ENCODE peak calls at places on chromosomes 7 and 10, in eight cellular contexts. A, X, G, B, H, E, P and V are unnamed samples.

GRCh38 chr7:124201768-124202349 is 169.0 kb upstream of the TMEM229A start:
- DNase-seq in H (no peak), A (no peak), B (no peak), P (peak; percentile 4), X (no peak), G (no peak), E (no peak), V (no peak)

GRCh38 chr10:66307826-66308225 is 618.0 kb upstream of the LRRTM3 start:
- DNase-seq in P (no peak), G (no peak), H (no peak), E (no peak), X (no peak), B (no peak), A (no peak), V (no peak)

GRCh38 chr7:5478568-5479045 is 55.0 kb upstream of the TNRC18 start:
- DNase-seq in B (no peak), H (no peak), G (peak; percentile 62), A (no peak), X (no peak), E (no peak), P (no peak), V (no peak)

GRCh38 chr7:55129409-55130078 is 110.7 kb downstream of the EGFR start:
- DNase-seq in X (peak; percentile 44), P (peak; percentile 68), A (no peak), B (no peak), H (no peak), G (no peak), E (no peak), V (no peak)

GRCh38 chr7:88090671-88091070 is 129.2 kb downstream of the SRI start:
- DNase-seq in G (no peak), P (peak; percentile 4), B (no peak), A (no peak), H (no peak), E (no peak), X (no peak), V (no peak)

GRCh38 chr7:31096198-31096881 is 44.2 kb downstream of the ADCYAP1R1 start:
- DNase-seq in A (peak; percentile 50), B (no peak), P (no peak), X (no peak), H (no peak), E (no peak), G (no peak), V (no peak)

GRCh38 chr7:88357295-88357694 is 50.6 kb upstream of the STEAP4 start:
- DNase-seq in A (no peak), B (peak; percentile 48), E (no peak), H (no peak), G (peak; percentile 10), X (no peak), P (peak; percentile 46), V (no peak)

GRCh38 chr7:150329331-150330106 is 6.2 kb upstream of the ACTR3C start:
- DNase-seq in E (no peak), X (no peak), G (no peak), P (no peak), B (no peak), A (no peak), H (no peak), V (no peak)

GRCh38 chr10:13795653-13796555 is 209.1 kb downstream of the PRPF18 start:
- DNase-seq in A (no peak), B (no peak), X (no peak), G (no peak), P (no peak), E (no peak), H (no peak), V (no peak)

GRCh38 chr10:103751696-103752287 is 103.6 kb downstream of the SH3PXD2A start:
- DNase-seq in B (no peak), E (no peak), G (no peak), X (no peak), H (no peak), P (no peak), A (no peak), V (no peak)

GRCh38 chr10:7529638-7530037 is 118.8 kb upstream of the SFMBT2 start:
- DNase-seq in P (peak; percentile 70), G (peak; percentile 51), E (no peak), B (no peak), A (no peak), X (no peak), H (no peak), V (no peak)

GRCh38 chr7:22543169-22543568 is 43.2 kb upstream of the STEAP1B start:
- DNase-seq in G (no peak), B (no peak), A (no peak), P (no peak), H (no peak), E (no peak), X (no peak), V (no peak)

GRCh38 chr7:42014625-42015412 is 222.2 kb downstream of the GLI3 start:
- DNase-seq in X (peak; percentile 26), H (no peak), G (peak; percentile 67), P (peak; percentile 60), B (no peak), E (no peak), A (no peak), V (no peak)

DNA sequence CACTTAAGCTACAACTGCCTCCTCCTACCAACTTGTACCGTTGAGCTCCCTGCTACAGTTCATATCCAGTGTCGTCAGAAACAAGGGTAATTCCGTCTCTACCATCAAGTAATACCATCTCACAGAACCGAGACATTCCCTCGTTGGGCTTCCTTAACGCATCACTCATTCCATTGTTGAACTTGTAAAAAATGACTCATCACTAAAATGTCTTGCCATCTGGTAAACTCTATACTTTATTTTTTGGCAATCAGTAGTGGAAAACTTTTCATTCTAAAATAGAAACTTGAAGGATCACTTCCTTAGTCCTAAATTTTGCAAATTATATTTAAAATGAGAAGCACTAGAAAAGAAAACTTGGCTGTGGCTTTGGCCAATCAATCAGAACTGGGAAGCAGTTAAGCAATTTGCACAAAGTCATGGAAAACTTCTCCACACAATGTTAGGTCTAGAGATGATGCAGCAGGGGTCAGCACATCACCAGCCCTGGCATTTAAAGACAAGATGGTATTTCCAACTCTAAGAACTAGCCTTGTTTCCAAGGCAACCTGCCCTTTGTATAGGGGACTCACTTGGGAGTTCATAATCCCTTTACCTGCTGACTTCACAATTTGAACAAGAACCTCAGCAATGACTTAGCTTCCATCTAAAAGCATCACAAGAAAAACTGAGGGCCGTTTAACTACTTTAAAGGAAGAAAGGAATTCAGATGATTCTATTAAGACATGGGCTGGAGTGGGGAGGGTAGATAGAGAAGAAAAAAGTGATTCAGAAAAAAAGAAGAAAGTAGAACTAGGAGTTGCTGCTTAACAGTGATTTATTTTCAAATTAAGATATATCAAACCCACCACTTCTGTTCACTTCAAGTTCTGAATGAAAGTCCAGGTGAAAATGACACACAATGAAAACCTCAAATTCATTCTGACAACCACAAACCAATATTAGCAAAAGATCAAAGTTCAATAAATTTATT is 288.1 kb downstream of the PARD3 start:
- DNase-seq in B (no peak), H (no peak), X (no peak), P (peak; percentile 93), G (peak; percentile 18), A (no peak), E (no peak), V (no peak)
- H3K27ac ChIP-seq in B (peak overlapping the region; percentile 94), H (no peak overlapping the region), X (peak overlapping the region; percentile 42), P (no peak overlapping the region), G (no peak overlapping the region), A (peak overlapping the region; percentile 38), E (no peak overlapping the region), V (no peak overlapping the region)

GRCh38 chr7:1061180-1061579 is 16.8 kb downstream of the GPR146 start:
- DNase-seq in X (no peak), A (no peak), P (no peak), H (no peak), E (no peak), G (no peak), B (no peak), V (no peak)
- H3K4me1 ChIP-seq in X (peaks cover 16% of the 10 kb centered on the region), A (peaks cover 22% of the 10 kb centered on the region), P (peaks cover 11% of the 10 kb centered on the region), H (no peaks in the 10 kb centered on the region), E (peaks cover 62% of the 10 kb centered on the region), G (peaks cover 25% of the 10 kb centered on the region), B (no peaks in the 10 kb centered on the region), V (peaks cover 21% of the 10 kb centered on the region)

DNA sequence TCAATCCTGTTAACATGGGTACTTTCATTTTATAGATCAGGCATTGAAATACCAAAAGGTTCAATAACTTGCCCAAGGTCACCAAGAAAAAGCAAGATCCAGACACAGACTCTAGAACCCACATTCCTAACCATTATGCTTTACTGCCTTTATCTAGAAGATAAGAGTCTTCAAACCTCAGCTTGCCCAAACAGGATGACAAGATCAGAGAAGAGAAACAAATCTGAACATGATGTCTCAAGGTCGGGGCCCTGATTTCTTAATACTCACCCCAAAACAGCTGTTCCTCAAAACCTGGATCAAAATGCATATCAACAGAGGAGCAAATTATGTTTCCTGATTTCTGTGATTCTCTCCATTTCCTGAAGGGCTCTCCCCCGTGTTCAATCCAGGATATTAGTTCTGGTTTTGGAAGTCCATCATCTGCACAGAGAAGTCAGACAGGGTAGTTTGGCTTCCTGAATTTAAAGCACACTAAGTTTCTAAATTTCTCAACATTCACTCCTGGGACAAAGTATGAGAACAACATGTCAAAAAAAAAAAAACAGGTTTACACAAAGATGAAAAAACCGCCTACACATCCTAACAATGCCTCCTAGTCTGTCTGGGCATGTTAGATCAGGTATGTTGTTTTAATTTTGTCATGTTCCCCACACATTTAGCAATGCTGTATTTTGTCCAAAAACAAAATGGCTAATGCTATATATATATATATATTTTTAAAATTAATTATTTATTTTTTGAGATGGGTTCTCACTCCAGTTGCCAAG is 16.2 kb downstream of the ZNF786 start:
- DNase-seq in G (no peak), P (no peak), B (no peak), E (no peak), X (no peak), A (no peak), H (no peak), V (no peak)
- H3K4me3 ChIP-seq in G (no peak overlapping the region), P (no peak overlapping the region), B (no peak overlapping the region), E (no peak overlapping the region), X (no peak overlapping the region), A (no peak overlapping the region), H (no peak overlapping the region), V (no peak overlapping the region)

DNA sequence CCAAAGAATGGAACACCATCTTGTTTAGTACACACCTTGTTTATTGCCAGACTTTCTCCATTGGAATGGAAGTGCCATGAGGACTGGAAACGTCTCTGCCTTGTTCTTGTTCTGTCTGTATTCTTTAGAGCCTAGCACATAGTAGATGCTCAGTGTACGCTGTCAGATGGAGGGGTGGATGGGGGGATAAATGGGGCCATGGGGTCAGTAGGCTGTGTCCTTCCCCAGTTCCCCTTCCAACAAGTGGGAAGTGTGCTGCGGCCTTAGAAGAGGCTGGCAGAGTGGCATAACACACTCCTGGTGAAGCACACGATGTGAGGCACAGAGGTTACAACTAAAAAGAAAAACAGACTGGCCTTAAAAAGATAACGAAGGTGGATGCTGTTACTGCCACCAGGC is 61.9 kb downstream of the TMEM209 start:
- DNase-seq in H (no peak), G (no peak), P (no peak), X (no peak), E (no peak), B (no peak), A (no peak), V (no peak)
- H3K27ac ChIP-seq in H (no peak overlapping the region), G (peak overlapping the region; percentile 81), P (no peak overlapping the region), X (no peak overlapping the region), E (no peak overlapping the region), B (no peak overlapping the region), A (peak overlapping the region; percentile 83), V (no peak overlapping the region)